ENCODE peak calls at places on chromosomes 13 and 19, in ten cellular contexts. C, O, B, Q, J, S, R, D, M and Y are unnamed samples.

GRCh38 chr13:99357920-99358319 is 50.7 kb upstream of the GPR183 start:
- DNase-seq in J (no peak), B (no peak), D (no peak), R (no peak), O (no peak), S (no peak), Q (no peak), C (no peak), M (no peak), Y (no peak)

GRCh38 chr13:114325729-114326128 is 11.4 kb downstream of the CHAMP1 start:
- DNase-seq in J (no peak), S (no peak), D (no peak), R (no peak), O (no peak), C (no peak), B (no peak), M (no peak), Q (no peak), Y (no peak)

GRCh38 chr13:109743706-109744453 is 42.5 kb downstream of the IRS2 start:
- DNase-seq in D (no peak), J (peak), Q (no peak), B (no peak), S (no peak), R (peak), C (no peak), O (no peak), M (peak), Y (no peak)

GRCh38 chr19:37718357-37718756 is 1.2 kb downstream of the ZNF607 start:
- DNase-seq in B (no peak), O (no peak), C (no peak), M (no peak), D (no peak), S (no peak), Q (no peak), J (no peak), R (no peak), Y (no peak)

GRCh38 chr19:55206664-55207500 is 2.4 kb downstream of the PTPRH start:
- DNase-seq in M (peak), R (peak), B (peak), D (peak), O (peak), S (no peak), Q (no peak), C (peak), J (no peak), Y (peak)

GRCh38 chr19:38031423-38031770 is 124.4 kb downstream of the SIPA1L3 start:
- DNase-seq in C (no peak), S (no peak), D (no peak), R (peak), M (peak), J (no peak), B (no peak), Q (no peak), O (peak), Y (no peak)

GRCh38 chr19:41877490-41877876 is 404 bp downstream of the CD79A start:
- DNase-seq in J (no peak), O (no peak), R (no peak), Q (no peak), C (no peak), M (no peak), S (no peak), B (no peak), D (no peak), Y (no peak)

GRCh38 chr19:55679343-55680257 is 4.6 kb downstream of the EPN1 start:
- DNase-seq in J (no peak), D (no peak), S (no peak), O (peak), C (no peak), B (no peak), M (no peak), R (peak), Q (no peak), Y (no peak)

GRCh38 chr13:71621152-71622124 is 245.6 kb downstream of the DACH1 start:
- DNase-seq in R (no peak), S (no peak), C (no peak), D (no peak), J (peak), B (no peak), O (no peak), Q (no peak), M (no peak), Y (no peak)

GRCh38 chr19:1590641-1591397 is 1.8 kb downstream of the MBD3 start:
- DNase-seq in D (peak), J (peak), B (no peak), Q (no peak), R (peak), M (peak), O (no peak), C (no peak), S (no peak), Y (no peak)